ENCODE peak calls at places on chromosome 11, in four cellular contexts. S, O, Y and F are unnamed samples.

GRCh38 chr11:123184531-123184930 is 10.5 kb downstream of the CLMP start:
- DNase-seq in S (no peak), O (no peak), Y (no peak), F (no peak)

GRCh38 chr11:7869467-7869866 is 61.6 kb downstream of the OR10A6 start:
- DNase-seq in O (no peak), Y (peak), S (no peak), F (no peak)

GRCh38 chr11:69351460-69351859 is 57.5 kb downstream of the MYEOV start:
- DNase-seq in O (no peak), Y (no peak), S (no peak), F (no peak)

GRCh38 chr11:32143378-32143777 is 52.5 kb downstream of the RCN1 start:
- DNase-seq in Y (no peak), O (no peak), S (no peak), F (no peak)

GRCh38 chr11:118608268-118609214 is 1.1 kb downstream of the PHLDB1 start:
- DNase-seq in O (peak), S (no peak), Y (no peak), F (no peak)

GRCh38 chr11:17798253-17798652 is 63.7 kb downstream of the KCNC1 start:
- DNase-seq in O (no peak), Y (no peak), S (no peak), F (no peak)

GRCh38 chr11:35307221-35307621 is 112.1 kb downstream of the SLC1A2 start:
- DNase-seq in O (no peak), Y (no peak), S (no peak), F (no peak)

GRCh38 chr11:114190630-114191029 is 105.6 kb upstream of the NNMT start:
- DNase-seq in S (no peak), Y (no peak), O (no peak), F (no peak)

GRCh38 chr11:25860677-25861445 is 471.1 kb upstream of the ANO3 start:
- DNase-seq in Y (no peak), S (no peak), O (no peak), F (no peak)

GRCh38 chr11:34150494-34151151 is 45.2 kb downstream of the NAT10 start:
- DNase-seq in S (no peak), Y (no peak), O (no peak), F (no peak)

GRCh38 chr11:6610591-6610990 is 1.4 kb downstream of the TAF10 start:
- DNase-seq in Y (no peak), S (no peak), O (peak), F (no peak)

GRCh38 chr11:4680341-4680740 is 17.3 kb downstream of the OR51E2 start:
- DNase-seq in Y (no peak), O (no peak), S (no peak), F (no peak)

GRCh38 chr11:47916361-47916841 is 64.0 kb upstream of the PTPRJ start:
- DNase-seq in Y (no peak), S (no peak), O (peak), F (no peak)

GRCh38 chr11:115930886-115931537 is 426.8 kb upstream of the CADM1 start:
- DNase-seq in Y (no peak), S (no peak), O (no peak), F (no peak)

GRCh38 chr11:8964324-8965320 is at the start of gene TMEM9B:
- DNase-seq in S (peak), Y (peak), O (peak), F (peak)

GRCh38 chr11:130213143-130213978 is 53.8 kb downstream of the ST14 start:
- DNase-seq in Y (peak), S (peak), O (peak), F (no peak)

GRCh38 chr11:72932132-72932570 is 117.9 kb downstream of the ATG16L2 start:
- DNase-seq in Y (no peak), O (no peak), S (no peak), F (no peak)

GRCh38 chr11:11463397-11463796 is 110.3 kb upstream of the CSNK2A3 start:
- DNase-seq in S (no peak), O (no peak), Y (no peak), F (no peak)

GRCh38 chr11:90809581-90809980 is 586.7 kb upstream of the CHORDC1 start:
- DNase-seq in S (no peak), O (no peak), Y (no peak), F (no peak)

GRCh38 chr11:121004196-121004840 is 19.6 kb upstream of the TBCEL start:
- DNase-seq in Y (no peak), S (no peak), O (no peak), F (no peak)

GRCh38 chr11:19777342-19778102 is 64.9 kb downstream of the NAV2 start:
- DNase-seq in O (no peak), S (no peak), Y (peak), F (peak)

GRCh38 chr11:2912498-2912897 is 16.7 kb downstream of the PHLDA2 start:
- DNase-seq in S (no peak), O (peak), Y (peak), F (no peak)

GRCh38 chr11:35919244-35919643 is 24.6 kb upstream of the LDLRAD3 start:
- DNase-seq in O (no peak), Y (no peak), S (no peak), F (no peak)

GRCh38 chr11:26930518-26931247 is 63.2 kb upstream of the FIBIN start:
- DNase-seq in Y (no peak), O (no peak), S (no peak), F (no peak)

GRCh38 chr11:114099392-114100178 is 40.1 kb downstream of the ZBTB16 start:
- DNase-seq in Y (no peak), S (no peak), O (no peak), F (no peak)

GRCh38 chr11:121671276-121672168 is 218.8 kb upstream of the SORL1-AS1 start:
- DNase-seq in Y (no peak), O (no peak), S (no peak), F (no peak)

GRCh38 chr11:47328449-47329390 is 23.8 kb downstream of the MYBPC3 start:
- DNase-seq in O (no peak), S (no peak), Y (no peak), F (peak)

GRCh38 chr11:102254047-102254446 is 63.2 kb upstream of the BIRC3 start:
- DNase-seq in Y (no peak), S (peak), O (peak), F (no peak)

GRCh38 chr11:7436657-7437056 is 48.6 kb upstream of the OLFML1 start:
- DNase-seq in O (no peak), S (no peak), Y (no peak), F (no peak)

GRCh38 chr11:82864268-82864667 is 36.0 kb downstream of the PRCP start:
- DNase-seq in Y (peak), S (peak), O (no peak), F (no peak)

GRCh38 chr11:117361432-117361831 is 33.8 kb downstream of the CEP164 start:
- DNase-seq in O (no peak), S (no peak), Y (no peak), F (no peak)

GRCh38 chr11:8717876-8718753 is 35.5 kb downstream of the RPL27A start:
- DNase-seq in S (no peak), Y (peak), O (no peak), F (no peak)

GRCh38 chr11:32302826-32303225 is 132.5 kb downstream of the WT1 start:
- DNase-seq in O (no peak), Y (no peak), S (no peak), F (no peak)

GRCh38 chr11:76603202-76603601 is 67.3 kb downstream of the LRRC32 start:
- DNase-seq in O (no peak), Y (no peak), S (no peak), F (no peak)

DNA sequence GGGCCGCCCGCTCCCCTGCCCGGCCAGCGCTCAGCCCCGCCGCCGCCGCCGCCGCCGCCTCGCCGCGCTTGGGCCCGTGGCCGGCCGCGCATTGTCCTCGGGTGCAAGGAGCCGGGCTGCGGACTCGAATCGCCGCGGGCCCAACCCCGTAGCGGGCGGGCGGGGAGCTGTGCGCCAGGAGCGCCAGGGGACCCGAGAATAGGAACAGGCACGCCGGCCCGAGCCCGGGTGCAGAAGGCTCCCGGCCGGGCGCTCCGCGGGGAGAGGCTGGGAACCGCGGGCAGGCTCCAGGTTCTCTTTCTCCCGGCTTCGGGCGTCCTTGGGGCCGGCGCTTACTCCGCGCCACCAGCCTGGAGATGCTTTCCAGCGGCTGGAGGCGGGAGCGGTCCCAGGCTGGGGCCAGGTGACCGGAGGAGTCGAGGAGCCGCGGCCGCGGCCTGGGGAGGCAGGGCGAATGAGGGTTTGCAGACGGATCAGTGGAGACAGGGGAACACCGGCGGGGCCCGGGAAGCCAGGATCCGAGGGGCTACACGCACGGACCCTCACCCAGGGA is 636 bp downstream of the PKNOX2 start:
- DNase-seq in Y (no peak), S (peak), O (no peak), F (no peak)
- TF ChIP-seq ETV6 in Y (no peak), S (no peak), O (no peak), F (no peak)

GRCh38 chr11:67482736-67483497 is at the start of gene AIP:
- DNase-seq in Y (peak), S (peak), O (peak), F (peak)

GRCh38 chr11:67486481-67487195 is 3.8 kb downstream of the AIP start:
- DNase-seq in O (no peak), S (no peak), Y (no peak), F (peak)

GRCh38 chr11:67483901-67484665 is 1.3 kb downstream of the AIP start:
- DNase-seq in S (no peak), O (no peak), Y (no peak), F (no peak)

GRCh38 chr11:67483498-67483798 is 622 bp downstream of the AIP start:
- DNase-seq in Y (no peak), S (no peak), O (no peak), F (no peak)

DNA sequence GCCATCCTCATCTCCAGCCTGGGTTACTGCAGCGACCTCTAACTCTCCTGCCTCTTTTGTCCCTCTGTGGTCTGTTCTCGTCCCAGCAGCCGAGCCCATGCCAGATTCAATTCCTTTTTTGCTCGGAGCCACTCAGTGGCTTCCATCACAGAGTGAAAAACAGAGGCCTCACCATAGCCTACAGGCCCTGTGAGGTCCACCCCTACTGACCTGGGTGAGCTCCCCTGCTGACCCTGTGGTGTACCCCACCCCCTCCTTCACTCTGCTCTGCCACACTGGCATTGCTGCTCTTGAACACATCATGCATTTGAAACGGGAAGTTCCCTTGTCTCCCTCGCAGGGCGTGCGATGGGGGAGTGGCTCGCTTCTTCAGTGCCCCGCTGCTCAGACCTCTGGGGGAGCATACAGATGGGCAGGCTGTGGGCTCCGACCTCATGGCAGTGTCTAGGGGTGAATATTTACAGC is 2.1 kb downstream of the AIP start:
- DNase-seq in S (no peak), O (no peak), Y (no peak), F (peak)
- TF ChIP-seq ETV6 in S (no peak), O (no peak), Y (no peak), F (no peak)

GRCh38 chr11:134343646-134344045 is 11.9 kb downstream of the GLB1L2 start:
- DNase-seq in O (no peak), S (no peak), Y (no peak), F (no peak)
- TF ChIP-seq ETV6 in O (no peak), S (no peak), Y (no peak), F (no peak)

DNA sequence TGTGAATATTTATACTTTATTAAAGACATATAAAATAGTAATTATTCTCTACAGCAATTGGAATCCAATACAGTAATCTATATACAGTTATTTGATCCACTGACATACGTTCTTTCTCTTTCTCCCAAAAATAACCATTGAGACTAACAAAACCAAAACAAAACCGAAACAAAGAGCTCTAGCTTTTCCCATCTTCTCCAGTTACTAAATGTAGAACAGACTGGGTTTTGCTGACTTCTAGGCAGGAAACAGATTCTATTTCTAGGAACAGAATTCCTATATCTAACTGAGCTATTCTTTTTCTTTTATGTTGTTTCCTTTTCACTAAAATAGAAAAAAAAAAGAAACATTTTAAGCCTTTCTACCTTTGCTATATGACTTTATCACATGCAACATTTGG is 80.1 kb downstream of the PACS1 start:
- DNase-seq in O (no peak), S (no peak), Y (no peak), F (no peak)
- TF ChIP-seq ETV6 in O (no peak), S (no peak), Y (no peak), F (no peak)